ENCODE peak calls at places on chromosome 20, in eight cellular contexts. T is activated CD8-positive, alpha-beta memory T cell treated with anti-CD3 and anti-CD28 coated beads, Interleukin-2, amount 10 ng/mL, durations not matched to agents 7 days and 5 days; W is Ammon's horn; O is GM04504; P is SW 1271; K is NCI-H1436 treated with DMSO at 0.1 percent for 48 hours; A is hippocampal formation; L is astrocyte of the spinal cord. I is an unnamed sample.

GRCh38 chr20:20664795-20665194 is 47.6 kb downstream of the RALGAPA2 start:
- DNase-seq in T (no peak), W (peak), O (no peak), P (peak), K (no peak), A (peak), L (peak), I (no peak)

GRCh38 chr20:32508775-32509119 is 76.4 kb downstream of the NOL4L start:
- DNase-seq in T (no peak), W (no peak), O (no peak), P (no peak), K (no peak), A (no peak), L (no peak), I (no peak)

GRCh38 chr20:19284400-19285178 is 72.1 kb downstream of the SLC24A3 start:
- DNase-seq in T (no peak), W (no peak), O (no peak), P (no peak), K (no peak), A (no peak), L (peak), I (no peak)

GRCh38 chr20:52889225-52889624 is 82.9 kb upstream of the TSHZ2 start:
- DNase-seq in T (no peak), W (no peak), O (peak), P (no peak), K (no peak), A (no peak), L (peak), I (no peak)

GRCh38 chr20:7930386-7930785 is 9.9 kb downstream of the HAO1 start:
- DNase-seq in T (no peak), W (no peak), O (no peak), P (no peak), K (no peak), A (no peak), L (no peak), I (no peak)

GRCh38 chr20:13610205-13610604 is 28.5 kb downstream of the TASP1 start:
- DNase-seq in T (no peak), W (no peak), O (no peak), P (peak), K (no peak), A (no peak), L (no peak), I (no peak)

GRCh38 chr20:2865630-2866029 is 7.7 kb upstream of the PTPRA start:
- DNase-seq in T (peak), W (peak), O (no peak), P (no peak), K (no peak), A (no peak), L (no peak), I (no peak)

GRCh38 chr20:32918751-32919150 is 60.0 kb downstream of the EFCAB8 start:
- DNase-seq in T (no peak), W (no peak), O (no peak), P (no peak), K (no peak), A (no peak), L (no peak), I (no peak)

GRCh38 chr20:24751551-24751950 is 197.5 kb upstream of the CST7 start:
- DNase-seq in T (peak), W (no peak), O (no peak), P (no peak), K (no peak), A (no peak), L (no peak), I (no peak)

GRCh38 chr20:1107176-1107575 is 11.2 kb upstream of the PSMF1 start:
- DNase-seq in T (no peak), W (no peak), O (no peak), P (no peak), K (no peak), A (no peak), L (no peak), I (no peak)

GRCh38 chr20:58889334-58890072 is 37.0 kb downstream of the GNAS start:
- DNase-seq in T (no peak), W (no peak), O (no peak), P (peak), K (no peak), A (no peak), L (no peak), I (no peak)

GRCh38 chr20:35179292-35180212 is 7.7 kb downstream of the PROCR start:
- DNase-seq in T (no peak), W (no peak), O (no peak), P (no peak), K (no peak), A (no peak), L (no peak), I (no peak)

GRCh38 chr20:57439432-57439831 is 48.2 kb downstream of the RBM38 start:
- DNase-seq in T (no peak), W (peak), O (no peak), P (no peak), K (no peak), A (peak), L (no peak), I (no peak)

GRCh38 chr20:49586967-49587587 is 19.1 kb upstream of the PTGIS start:
- DNase-seq in T (no peak), W (no peak), O (peak), P (no peak), K (no peak), A (no peak), L (peak), I (no peak)